ENCODE peak calls at places on chromosomes 16 and 17, in six cellular contexts. P, N, H, B, X and V are unnamed samples. For H3K4me1, the result is how much of the 10 kb centered on the place peaks cover.

GRCh38 chr17:20071824-20072691 is 62.9 kb downstream of the SPECC1 start:
- DNase-seq in P (no peak), N (no peak), B (no peak), H (no peak), X (no peak), V (no peak)

GRCh38 chr16:25135239-25135878 is 23.8 kb downstream of the LCMT1 start:
- DNase-seq in N (peak), B (peak), P (no peak), H (no peak), X (no peak), V (no peak)

GRCh38 chr17:47978324-47978723 is 7.4 kb downstream of the CDK5RAP3 start:
- DNase-seq in X (peak), P (no peak), B (no peak), N (peak), H (no peak), V (peak)

GRCh38 chr16:77850637-77851330 is 62.4 kb downstream of the VAT1L start:
- DNase-seq in N (no peak), X (no peak), B (no peak), P (no peak), H (no peak), V (no peak)

GRCh38 chr16:68257906-68258800 is 6.2 kb upstream of the SLC7A6 start:
- DNase-seq in H (peak), B (peak), P (no peak), X (peak), N (peak), V (peak)

GRCh38 chr17:65742433-65743312 is 181.2 kb upstream of the AXIN2 start:
- DNase-seq in X (no peak), B (peak), P (peak), N (peak), H (no peak), V (peak)

GRCh38 chr17:2174471-2175293 is 119.8 kb downstream of the HIC1 start:
- DNase-seq in H (peak), N (peak), B (no peak), X (peak), P (no peak), V (peak)

GRCh38 chr17:51056813-51057510 is 63.7 kb downstream of the SPAG9 start:
- DNase-seq in N (peak), B (peak), X (peak), H (no peak), P (peak), V (peak)

GRCh38 chr17:54180919-54181318 is 358.2 kb downstream of the KIF2B start:
- DNase-seq in X (no peak), B (no peak), H (no peak), P (no peak), N (no peak), V (no peak)

GRCh38 chr17:73642659-73643011 is 1.6 kb downstream of the SDK2 start:
- DNase-seq in N (no peak), X (no peak), H (no peak), B (no peak), P (no peak), V (no peak)

GRCh38 chr17:32142857-32143524 is 689 bp downstream of the RHOT1 start:
- DNase-seq in H (peak), B (peak), X (peak), N (peak), P (peak), V (peak)

GRCh38 chr17:69450857-69451410 is 36.4 kb downstream of the MAP2K6 start:
- DNase-seq in N (no peak), B (no peak), P (no peak), H (no peak), X (no peak), V (peak)

GRCh38 chr16:66814734-66815133 is 13.3 kb upstream of the TERB1 start:
- DNase-seq in P (no peak), B (no peak), N (no peak), H (no peak), X (no peak), V (no peak)

GRCh38 chr17:4739122-4740024 is at the start of the genes CXCL16 and ZMYND15:
- DNase-seq in H (peak), N (peak), X (peak), B (no peak), P (no peak), V (no peak)

GRCh38 chr16:50301626-50302471 is 35.5 kb downstream of the ADCY7 start:
- DNase-seq in B (peak), H (peak), P (no peak), N (peak), X (peak), V (peak)

GRCh38 chr17:29603109-29603674 is 10.3 kb downstream of the ANKRD13B start:
- DNase-seq in P (no peak), H (no peak), B (no peak), X (no peak), N (no peak), V (no peak)
- H3K4me3 ChIP-seq in P (no peak), H (no peak), B (no peak), X (no peak), N (no peak), V (no peak)

DNA sequence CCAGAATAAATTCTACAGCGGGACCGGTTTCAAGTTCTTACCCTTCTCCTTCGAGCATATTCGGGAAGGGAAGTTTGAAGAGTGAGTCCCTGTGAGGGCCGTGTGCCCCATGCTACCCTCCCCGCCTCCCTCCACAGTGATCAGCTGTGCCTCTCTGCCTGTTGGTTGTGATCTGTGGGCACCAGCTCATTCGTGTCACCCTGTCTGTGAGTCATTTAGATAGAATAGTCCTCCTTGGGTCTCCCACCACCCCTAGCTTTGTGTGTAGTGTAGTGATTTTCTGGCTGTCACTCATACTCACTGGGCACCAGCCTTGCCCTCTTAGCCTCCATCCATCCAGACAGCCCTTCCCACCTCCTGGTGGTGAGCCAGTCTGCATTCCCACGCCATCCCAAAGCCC is 15.0 kb upstream of the NAGLU start:
- DNase-seq in N (peak), B (no peak), P (no peak), H (peak), X (no peak), V (no peak)
- H3K4me1 ChIP-seq in N (half or more), B (half or more), P (half or more), H (under half), X (half or more), V (half or more)

GRCh38 chr17:40320771-40321501 is 12.0 kb downstream of the RARA start:
- DNase-seq in P (no peak), B (no peak), H (peak), X (peak), N (no peak), V (peak)
- H3K4me3 ChIP-seq in P (no peak), B (no peak), H (no peak), X (peak), N (peak), V (peak)

GRCh38 chr17:57895382-57896060 is 45.7 kb upstream of the MRPS23 start:
- DNase-seq in B (no peak), X (peak), N (no peak), P (no peak), H (no peak), V (no peak)
- H3K4me1 ChIP-seq in B (half or more), X (half or more), N (half or more), P (half or more), H (under half), V (half or more)

GRCh38 chr17:79866791-79867190 is 27.6 kb upstream of the CBX4 start:
- DNase-seq in P (no peak), X (no peak), N (no peak), B (no peak), H (peak), V (peak)
- H3K4me3 ChIP-seq in P (no peak), X (no peak), N (no peak), B (no peak), H (no peak), V (no peak)

GRCh38 chr17:42673266-42673884 is 3.4 kb downstream of the PLEKHH3 start:
- DNase-seq in H (peak), B (no peak), X (no peak), P (no peak), N (no peak), V (no peak)
- H3K4me1 ChIP-seq in H (under half), B (under half), X (under half), P (under half), N (under half), V (under half)

GRCh38 chr16:89334050-89334449 is 116.5 kb downstream of the ZNF778 start:
- DNase-seq in X (peak), N (no peak), P (no peak), H (no peak), B (no peak), V (no peak)

GRCh38 chr16:89332248-89333245 is 115.0 kb downstream of the ZNF778 start:
- DNase-seq in H (peak), X (peak), N (no peak), P (no peak), B (no peak), V (no peak)

GRCh38 chr16:89331371-89332109 is 114.0 kb downstream of the ZNF778 start:
- DNase-seq in B (no peak), N (no peak), H (no peak), X (no peak), P (no peak), V (no peak)

GRCh38 chr16:89326721-89327120 is 109.2 kb downstream of the ZNF778 start:
- DNase-seq in X (no peak), P (no peak), N (no peak), H (peak), B (no peak), V (no peak)

GRCh38 chr16:89330177-89330856 is 112.8 kb downstream of the ZNF778 start:
- DNase-seq in X (peak), N (no peak), B (peak), H (peak), P (peak), V (peak)
- H3K4me3 ChIP-seq in X (no peak), N (no peak), B (peak), H (no peak), P (peak), V (no peak)